ENCODE peak calls at places on chromosomes 12 and 14, in six cellular contexts. W, B, Z, K, J and I are unnamed samples.

GRCh38 chr14:79627058-79627457 is 584.2 kb downstream of the DIO2 start:
- DNase-seq in W (no peak), B (no peak), Z (no peak), K (no peak), J (no peak), I (no peak)

GRCh38 chr12:111598637-111599458 is at the start of gene ATXN2:
- DNase-seq in W (peak), B (no peak), Z (peak), K (no peak), J (peak), I (no peak)

GRCh38 chr14:64974563-64974962 is 2.4 kb upstream of the RAB15 start:
- DNase-seq in W (no peak), B (no peak), Z (no peak), K (no peak), J (no peak), I (no peak)

GRCh38 chr12:24695103-24695502 is 253.8 kb downstream of the BCAT1 start:
- DNase-seq in W (no peak), B (no peak), Z (no peak), K (no peak), J (no peak), I (no peak)

GRCh38 chr12:48973531-48973930 is 2.0 kb upstream of the WNT10B start:
- DNase-seq in W (no peak), B (no peak), Z (peak), K (peak), J (no peak), I (no peak)

GRCh38 chr12:104312654-104313053 is 9.1 kb downstream of the EID3 start:
- DNase-seq in W (no peak), B (no peak), Z (no peak), K (no peak), J (no peak), I (no peak)

GRCh38 chr12:57698414-57698813 is 4.5 kb downstream of the OS9 start:
- DNase-seq in W (no peak), B (no peak), Z (no peak), K (no peak), J (no peak), I (no peak)

GRCh38 chr12:23113781-23114180 is 488.8 kb downstream of the ETNK1 start:
- DNase-seq in W (no peak), B (no peak), Z (no peak), K (no peak), J (no peak), I (no peak)

GRCh38 chr14:75254901-75255300 is 23.7 kb upstream of the FOS start:
- DNase-seq in W (no peak), B (no peak), Z (no peak), K (no peak), J (no peak), I (no peak)

GRCh38 chr14:101876539-101876938 is 87.8 kb upstream of the DYNC1H1 start:
- DNase-seq in W (peak), B (peak), Z (no peak), K (peak), J (no peak), I (no peak)

GRCh38 chr12:14403711-14404164 is 38.3 kb downstream of the ATF7IP start:
- DNase-seq in W (no peak), B (peak), Z (no peak), K (peak), J (peak), I (peak)

GRCh38 chr14:35814371-35815005 is 5.4 kb upstream of the RALGAPA1 start:
- DNase-seq in W (peak), B (peak), Z (no peak), K (peak), J (peak), I (peak)

GRCh38 chr12:93153321-93153720 is 224.2 kb upstream of the EEA1 start:
- DNase-seq in W (no peak), B (no peak), Z (no peak), K (peak), J (no peak), I (no peak)

GRCh38 chr12:82740129-82741000 is 53.7 kb downstream of the TMTC2 start:
- DNase-seq in W (no peak), B (no peak), Z (no peak), K (peak), J (no peak), I (no peak)

GRCh38 chr12:81417056-81417455 is 339.2 kb downstream of the ACSS3 start:
- DNase-seq in W (no peak), B (peak), Z (no peak), K (no peak), J (no peak), I (no peak)

GRCh38 chr12:23099604-23100003 is 474.6 kb downstream of the ETNK1 start:
- DNase-seq in W (no peak), B (no peak), Z (no peak), K (peak), J (no peak), I (no peak)

GRCh38 chr12:94973202-94973601 is 30.3 kb downstream of the NDUFA12 start:
- DNase-seq in W (no peak), B (no peak), Z (no peak), K (no peak), J (no peak), I (no peak)

GRCh38 chr12:11653215-11653753 is 3.8 kb downstream of the ETV6 start:
- DNase-seq in W (no peak), B (no peak), Z (no peak), K (no peak), J (no peak), I (no peak)